ENCODE peak calls at places on chromosomes 6 and 20, in five cellular contexts. One of them, this sample, is unnamed.

GRCh38 chr20:61520761-61521460 is 268.9 kb downstream of the CDH4 start:
- DNase-seq in cardiac muscle cell: no peak
- DNase-seq in upper lobe of right lung: peak; percentile 26
- DNase-seq in A549: no peak
- DNase-seq in osteoblast: peak; percentile 93
- DNase-seq in this sample: peak; percentile 55

GRCh38 chr6:133704371-133704770 is 184.5 kb upstream of the TCF21 start:
- DNase-seq in cardiac muscle cell: no peak
- DNase-seq in upper lobe of right lung: no peak
- DNase-seq in A549: no peak
- DNase-seq in osteoblast: peak; percentile 51
- DNase-seq in this sample: no peak

GRCh38 chr20:361562-361961 is 14.7 kb downstream of the NRSN2 start:
- DNase-seq in cardiac muscle cell: no peak
- DNase-seq in upper lobe of right lung: no peak
- DNase-seq in A549: no peak
- DNase-seq in osteoblast: no peak
- DNase-seq in this sample: no peak

GRCh38 chr6:156780117-156780641 is 3.0 kb downstream of the ARID1B start:
- DNase-seq in cardiac muscle cell: peak; percentile 77
- DNase-seq in upper lobe of right lung: no peak
- DNase-seq in A549: peak; percentile 78
- DNase-seq in osteoblast: peak; percentile 96
- DNase-seq in this sample: peak; percentile 94

GRCh38 chr6:37889015-37889885 is 69.7 kb downstream of the ZFAND3 start:
- DNase-seq in cardiac muscle cell: no peak
- DNase-seq in upper lobe of right lung: no peak
- DNase-seq in A549: no peak
- DNase-seq in osteoblast: peak; percentile 13
- DNase-seq in this sample: no peak

GRCh38 chr6:19320066-19320465 is 517.1 kb upstream of the ID4 start:
- DNase-seq in cardiac muscle cell: no peak
- DNase-seq in upper lobe of right lung: no peak
- DNase-seq in A549: no peak
- DNase-seq in osteoblast: no peak
- DNase-seq in this sample: no peak

GRCh38 chr6:163311830-163312229 is 102.7 kb upstream of the QKI start:
- DNase-seq in cardiac muscle cell: no peak
- DNase-seq in upper lobe of right lung: no peak
- DNase-seq in A549: peak; percentile 83
- DNase-seq in osteoblast: no peak
- DNase-seq in this sample: no peak

GRCh38 chr6:14196029-14196428 is 78.5 kb downstream of the CD83 start:
- DNase-seq in cardiac muscle cell: no peak
- DNase-seq in upper lobe of right lung: no peak
- DNase-seq in A549: no peak
- DNase-seq in osteoblast: no peak
- DNase-seq in this sample: no peak

GRCh38 chr6:81487489-81487888 is 265.0 kb downstream of the TENT5A start:
- DNase-seq in cardiac muscle cell: no peak
- DNase-seq in upper lobe of right lung: no peak
- DNase-seq in A549: peak; percentile 4
- DNase-seq in osteoblast: no peak
- DNase-seq in this sample: peak; percentile 67

GRCh38 chr6:121879149-121879548 is 443.7 kb downstream of the GJA1 start:
- DNase-seq in cardiac muscle cell: no peak
- DNase-seq in upper lobe of right lung: no peak
- DNase-seq in A549: no peak
- DNase-seq in osteoblast: no peak
- DNase-seq in this sample: peak; percentile 82

GRCh38 chr20:49747707-49748524 is 34.2 kb upstream of the B4GALT5 start:
- DNase-seq in cardiac muscle cell: no peak
- DNase-seq in upper lobe of right lung: peak; percentile 68
- DNase-seq in A549: peak; percentile 66
- DNase-seq in osteoblast: peak; percentile 64
- DNase-seq in this sample: peak; percentile 61

GRCh38 chr6:118468682-118469465 is 79.2 kb upstream of the PLN start:
- DNase-seq in cardiac muscle cell: no peak
- DNase-seq in upper lobe of right lung: no peak
- DNase-seq in A549: peak; percentile 36
- DNase-seq in osteoblast: no peak
- DNase-seq in this sample: no peak

GRCh38 chr6:52423448-52423847 is 3.3 kb downstream of the EFHC1 start:
- DNase-seq in cardiac muscle cell: no peak
- DNase-seq in upper lobe of right lung: no peak
- DNase-seq in A549: no peak
- DNase-seq in osteoblast: no peak
- DNase-seq in this sample: no peak

GRCh38 chr20:2760381-2761305 is 39.8 kb downstream of the CPXM1 start:
- DNase-seq in cardiac muscle cell: no peak
- DNase-seq in upper lobe of right lung: no peak
- DNase-seq in A549: no peak
- DNase-seq in osteoblast: peak; percentile 71
- DNase-seq in this sample: no peak

GRCh38 chr6:130994319-130995097 is 68.5 kb downstream of the EPB41L2 start:
- DNase-seq in cardiac muscle cell: no peak
- DNase-seq in upper lobe of right lung: no peak
- DNase-seq in A549: no peak
- DNase-seq in osteoblast: no peak
- DNase-seq in this sample: no peak

GRCh38 chr6:36682328-36683144 is 4.0 kb downstream of the CDKN1A start:
- DNase-seq in cardiac muscle cell: no peak
- DNase-seq in upper lobe of right lung: peak; percentile 79
- DNase-seq in A549: peak; percentile 48
- DNase-seq in osteoblast: peak; percentile 47
- DNase-seq in this sample: peak; percentile 54

GRCh38 chr6:53984581-53984980 is 126.7 kb upstream of the MLIP start:
- DNase-seq in cardiac muscle cell: no peak
- DNase-seq in upper lobe of right lung: no peak
- DNase-seq in A549: peak; percentile 18
- DNase-seq in osteoblast: no peak
- DNase-seq in this sample: no peak

GRCh38 chr20:32358883-32359632 is 927 bp downstream of the ASXL1 start:
- DNase-seq in cardiac muscle cell: peak; percentile 85
- DNase-seq in upper lobe of right lung: peak; percentile 85
- DNase-seq in A549: peak; percentile 72
- DNase-seq in osteoblast: peak; percentile 92
- DNase-seq in this sample: peak; percentile 64

GRCh38 chr6:125707615-125708243 is 41.7 kb upstream of the HEY2 start:
- DNase-seq in cardiac muscle cell: no peak
- DNase-seq in upper lobe of right lung: no peak
- DNase-seq in A549: no peak
- DNase-seq in osteoblast: no peak
- DNase-seq in this sample: no peak
- H3K4me3 ChIP-seq in cardiac muscle cell: no peak overlapping the region
- H3K4me3 ChIP-seq in upper lobe of right lung: no peak overlapping the region
- H3K4me3 ChIP-seq in A549: no peak overlapping the region
- H3K4me3 ChIP-seq in osteoblast: no peak overlapping the region
- H3K4me3 ChIP-seq in this sample: no peak overlapping the region

GRCh38 chr20:45968081-45968671 is 3.8 kb downstream of the ZNF335 start:
- DNase-seq in cardiac muscle cell: no peak
- DNase-seq in upper lobe of right lung: peak; percentile 61
- DNase-seq in A549: no peak
- DNase-seq in osteoblast: peak; percentile 79
- DNase-seq in this sample: no peak

GRCh38 chr20:45970646-45971424 is 1.2 kb downstream of the ZNF335 start:
- DNase-seq in cardiac muscle cell: no peak
- DNase-seq in upper lobe of right lung: peak; percentile 76
- DNase-seq in A549: no peak
- DNase-seq in osteoblast: peak; percentile 89
- DNase-seq in this sample: peak; percentile 34

GRCh38 chr20:45971425-45971674 is 653 bp downstream of the ZNF335 start:
- DNase-seq in cardiac muscle cell: no peak
- DNase-seq in upper lobe of right lung: no peak
- DNase-seq in A549: no peak
- DNase-seq in osteoblast: no peak
- DNase-seq in this sample: no peak

GRCh38 chr20:45968801-45969711 is 2.9 kb downstream of the ZNF335 start:
- DNase-seq in cardiac muscle cell: no peak
- DNase-seq in upper lobe of right lung: peak; percentile 67
- DNase-seq in A549: no peak
- DNase-seq in osteoblast: peak; percentile 93
- DNase-seq in this sample: peak; percentile 15

DNA sequence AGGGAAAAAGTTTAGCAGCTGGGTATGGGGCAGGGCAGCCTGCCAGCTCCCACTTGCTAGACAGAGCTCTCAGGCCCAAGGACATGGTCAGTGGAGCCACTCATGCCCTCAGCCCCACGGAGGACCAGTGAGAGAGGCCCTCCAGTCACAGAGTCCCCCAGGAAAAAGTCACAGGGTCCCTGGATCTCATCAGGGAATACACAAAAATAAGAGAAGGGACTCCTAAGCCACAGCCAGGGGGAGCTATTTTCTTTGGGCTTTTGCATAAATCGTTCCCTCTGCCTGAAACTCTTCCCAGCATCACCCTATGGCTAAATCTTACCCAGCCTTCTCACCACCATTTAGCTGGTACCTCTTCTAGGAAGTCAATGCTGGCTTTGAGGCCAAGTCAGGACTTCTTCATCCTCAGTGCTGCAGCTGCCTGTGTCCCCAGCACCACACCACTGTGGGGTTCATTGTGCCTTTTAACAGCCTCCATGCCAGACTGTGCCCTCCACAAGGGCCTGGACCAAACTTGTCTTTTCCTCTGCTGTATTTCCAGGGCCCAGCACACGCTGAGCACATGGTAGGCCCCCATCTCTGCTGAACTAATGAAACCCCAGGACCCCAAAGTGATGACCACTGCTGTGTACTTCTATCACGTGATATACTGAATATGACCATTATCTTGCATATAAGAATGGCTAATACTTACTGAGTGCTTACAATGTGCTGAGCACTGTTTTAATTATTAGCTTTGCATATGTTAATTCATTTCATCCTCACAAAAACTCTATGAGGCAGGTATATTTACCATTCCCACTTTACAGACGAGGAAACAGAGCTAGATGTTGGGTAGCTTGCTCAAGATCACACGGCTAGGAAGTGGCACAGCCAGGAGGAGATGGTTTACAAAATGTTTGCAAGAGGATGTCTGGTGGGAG is 2.0 kb downstream of the ZNF335 start:
- DNase-seq in cardiac muscle cell: peak; percentile 73
- DNase-seq in upper lobe of right lung: peak; percentile 62
- DNase-seq in A549: peak; percentile 76
- DNase-seq in osteoblast: peak; percentile 91
- DNase-seq in this sample: peak; percentile 76
- TF ChIP-seq CTCF in cardiac muscle cell: peak; percentile 72
- TF ChIP-seq CTCF in upper lobe of right lung: peak; percentile 58
- TF ChIP-seq CTCF in A549: peak; percentile 70
- TF ChIP-seq CTCF in osteoblast: peak; percentile 79
- TF ChIP-seq CTCF in this sample: peak; percentile 75

GRCh38 chr6:21312118-21312517 is 281.4 kb upstream of the SOX4 start:
- DNase-seq in cardiac muscle cell: no peak
- DNase-seq in upper lobe of right lung: no peak
- DNase-seq in A549: no peak
- DNase-seq in osteoblast: no peak
- DNase-seq in this sample: no peak

GRCh38 chr6:21305827-21306469 is 287.6 kb upstream of the SOX4 start:
- DNase-seq in cardiac muscle cell: no peak
- DNase-seq in upper lobe of right lung: no peak
- DNase-seq in A549: peak; percentile 8
- DNase-seq in osteoblast: no peak
- DNase-seq in this sample: peak; percentile 68

GRCh38 chr6:21310736-21311135 is 282.8 kb upstream of the SOX4 start:
- DNase-seq in cardiac muscle cell: no peak
- DNase-seq in upper lobe of right lung: no peak
- DNase-seq in A549: no peak
- DNase-seq in osteoblast: no peak
- DNase-seq in this sample: no peak

DNA sequence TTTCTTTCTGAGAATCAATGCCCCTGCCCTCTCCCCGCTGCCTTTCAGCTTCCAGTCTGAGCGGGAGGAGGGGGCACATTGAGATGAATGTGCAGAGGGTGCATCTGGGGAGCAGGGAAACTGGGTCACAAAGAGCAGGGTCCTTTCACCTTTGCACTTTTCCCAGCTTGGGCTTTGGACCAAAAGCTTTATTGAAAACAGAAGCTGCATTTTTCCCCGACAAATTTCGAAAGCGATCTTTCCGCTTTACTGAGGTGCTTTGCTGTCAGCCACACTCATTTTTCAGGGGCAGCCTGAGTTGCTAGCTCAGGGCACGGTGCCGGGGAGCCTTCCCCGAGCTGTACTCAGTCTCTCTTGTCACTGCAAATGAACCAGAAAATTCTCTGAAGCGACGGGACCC is 283.8 kb upstream of the SOX4 start:
- DNase-seq in cardiac muscle cell: no peak
- DNase-seq in upper lobe of right lung: no peak
- DNase-seq in A549: no peak
- DNase-seq in osteoblast: no peak
- DNase-seq in this sample: no peak
- H3K4me3 ChIP-seq in cardiac muscle cell: no peak overlapping the region
- H3K4me3 ChIP-seq in upper lobe of right lung: no peak overlapping the region
- H3K4me3 ChIP-seq in A549: no peak overlapping the region
- H3K4me3 ChIP-seq in osteoblast: peak overlapping the region; percentile 57
- H3K4me3 ChIP-seq in this sample: peak overlapping the region; percentile 10

GRCh38 chr20:10404959-10405530 is 29.0 kb downstream of the MKKS start:
- DNase-seq in cardiac muscle cell: no peak
- DNase-seq in upper lobe of right lung: no peak
- DNase-seq in A549: no peak
- DNase-seq in osteoblast: no peak
- DNase-seq in this sample: no peak
- TF ChIP-seq CTCF in cardiac muscle cell: no peak
- TF ChIP-seq CTCF in upper lobe of right lung: no peak
- TF ChIP-seq CTCF in A549: no peak
- TF ChIP-seq CTCF in osteoblast: no peak
- TF ChIP-seq CTCF in this sample: no peak

DNA sequence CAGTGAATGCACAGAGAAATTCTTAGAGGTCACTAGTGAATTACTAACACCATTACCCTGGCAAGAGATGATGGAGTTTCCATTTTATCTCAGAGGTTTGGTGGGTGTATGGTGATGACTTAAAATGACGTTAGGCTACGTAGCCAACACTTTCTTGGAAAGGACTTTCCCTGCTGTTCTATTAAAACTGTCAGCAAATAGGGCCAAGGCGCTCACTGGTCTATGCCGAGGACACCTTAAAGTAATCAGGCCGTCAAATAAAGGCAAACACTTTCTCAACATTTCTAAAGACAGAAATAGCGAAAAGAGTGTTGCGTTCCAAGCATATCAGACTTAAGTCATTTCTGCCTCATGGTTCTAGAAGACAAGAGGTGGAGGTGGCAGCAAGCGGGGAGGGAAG is 160.8 kb downstream of the GMPR start:
- DNase-seq in cardiac muscle cell: no peak
- DNase-seq in upper lobe of right lung: no peak
- DNase-seq in A549: no peak
- DNase-seq in osteoblast: no peak
- DNase-seq in this sample: no peak
- H3K4me3 ChIP-seq in cardiac muscle cell: no peak overlapping the region
- H3K4me3 ChIP-seq in upper lobe of right lung: no peak overlapping the region
- H3K4me3 ChIP-seq in A549: no peak overlapping the region
- H3K4me3 ChIP-seq in osteoblast: no peak overlapping the region
- H3K4me3 ChIP-seq in this sample: no peak overlapping the region

GRCh38 chr20:17442588-17442987 is 88.6 kb downstream of the BFSP1 start:
- DNase-seq in cardiac muscle cell: peak; percentile 15
- DNase-seq in upper lobe of right lung: no peak
- DNase-seq in A549: peak; percentile 28
- DNase-seq in osteoblast: no peak
- DNase-seq in this sample: no peak
- TF ChIP-seq CTCF in cardiac muscle cell: no peak
- TF ChIP-seq CTCF in upper lobe of right lung: no peak
- TF ChIP-seq CTCF in A549: no peak
- TF ChIP-seq CTCF in osteoblast: no peak
- TF ChIP-seq CTCF in this sample: no peak

GRCh38 chr6:26500102-26500501 is at the start of gene BTN1A1:
- DNase-seq in cardiac muscle cell: no peak
- DNase-seq in upper lobe of right lung: no peak
- DNase-seq in A549: no peak
- DNase-seq in osteoblast: no peak
- DNase-seq in this sample: no peak
- H3K4me3 ChIP-seq in cardiac muscle cell: no peak within 1 kb of the TSS
- H3K4me3 ChIP-seq in upper lobe of right lung: no peak within 1 kb of the TSS
- H3K4me3 ChIP-seq in A549: no peak within 1 kb of the TSS
- H3K4me3 ChIP-seq in osteoblast: no peak within 1 kb of the TSS
- H3K4me3 ChIP-seq in this sample: no peak within 1 kb of the TSS

This sample was measured in fibroblast of villous mesenchyme.